ENCODE peak calls at places on chromosome 15, in eight cellular contexts. K is OCI-LY7, R is GM23248, M is neural progenitor cell, S is PC-3, W is hepatocyte, A is MM.1S, P is SK-N-SH. O is an unnamed sample.

GRCh38 chr15:26048669-26049068 is 185.5 kb upstream of the ATP10A start:
- DNase-seq in K (no peak), R (no peak), M (no peak), S (no peak), W (no peak), A (no peak), P (no peak), O (no peak)

GRCh38 chr15:42921049-42921731 is 612 bp upstream of the TTBK2 start:
- DNase-seq in K (peak), R (peak), M (peak), S (no peak), W (peak), A (peak), P (peak), O (peak)

GRCh38 chr15:57112178-57112577 is 193.7 kb downstream of the TCF12 start:
- DNase-seq in K (no peak), R (no peak), M (no peak), S (no peak), W (no peak), A (no peak), P (no peak), O (peak)

GRCh38 chr15:41286665-41287333 is 45.6 kb downstream of the OIP5 start:
- DNase-seq in K (no peak), R (peak), M (no peak), S (peak), W (no peak), A (no peak), P (no peak), O (no peak)

GRCh38 chr15:84598250-84598649 is 2.6 kb upstream of the ZSCAN2 start:
- DNase-seq in K (peak), R (no peak), M (peak), S (no peak), W (no peak), A (peak), P (no peak), O (peak)

GRCh38 chr15:98626153-98626552 is 22.2 kb upstream of the IGF1R start:
- DNase-seq in K (no peak), R (no peak), M (no peak), S (no peak), W (no peak), A (no peak), P (no peak), O (no peak)

GRCh38 chr15:93109370-93110105 is 20.5 kb upstream of the RGMA start:
- DNase-seq in K (no peak), R (no peak), M (peak), S (no peak), W (peak), A (no peak), P (no peak), O (peak)

GRCh38 chr15:81398910-81399551 is 25.0 kb upstream of the TMC3 start:
- DNase-seq in K (no peak), R (peak), M (no peak), S (peak), W (peak), A (no peak), P (no peak), O (no peak)

GRCh38 chr15:41435037-41435786 is 18.3 kb downstream of the RTF1 start:
- DNase-seq in K (no peak), R (no peak), M (no peak), S (no peak), W (no peak), A (no peak), P (no peak), O (no peak)

GRCh38 chr15:51114437-51115119 is 19.9 kb upstream of the TNFAIP8L3 start:
- DNase-seq in K (no peak), R (peak), M (no peak), S (no peak), W (no peak), A (no peak), P (no peak), O (no peak)

GRCh38 chr15:44193651-44194396 is 1.2 kb downstream of the FRMD5 start:
- DNase-seq in K (no peak), R (peak), M (peak), S (peak), W (peak), A (peak), P (peak), O (peak)

GRCh38 chr15:59691194-59691805 is 2.2 kb upstream of the BNIP2 start:
- DNase-seq in K (peak), R (peak), M (peak), S (peak), W (peak), A (peak), P (peak), O (peak)

GRCh38 chr15:59327942-59328341 is 44.7 kb downstream of the MYO1E start:
- DNase-seq in K (no peak), R (no peak), M (no peak), S (no peak), W (no peak), A (no peak), P (no peak), O (no peak)

GRCh38 chr15:101017041-101017754 is 98.0 kb downstream of the LRRK1 start:
- DNase-seq in K (peak), R (no peak), M (peak), S (peak), W (no peak), A (no peak), P (no peak), O (peak)

GRCh38 chr15:68986292-68986691 is 28.2 kb upstream of the NOX5 start:
- DNase-seq in K (no peak), R (no peak), M (no peak), S (no peak), W (no peak), A (no peak), P (no peak), O (no peak)

GRCh38 chr15:70257573-70258220 is 160.0 kb upstream of the TLE3 start:
- DNase-seq in K (peak), R (no peak), M (no peak), S (no peak), W (no peak), A (peak), P (no peak), O (no peak)

GRCh38 chr15:37682304-37682703 is 252.1 kb upstream of the TMCO5A start:
- DNase-seq in K (peak), R (peak), M (peak), S (peak), W (no peak), A (no peak), P (no peak), O (peak)

GRCh38 chr15:82692171-82692570 is 17.5 kb downstream of the AP3B2 start:
- DNase-seq in K (no peak), R (no peak), M (no peak), S (no peak), W (no peak), A (no peak), P (no peak), O (no peak)

GRCh38 chr15:94052711-94053110 is 178.7 kb upstream of the MCTP2 start:
- DNase-seq in K (no peak), R (no peak), M (peak), S (no peak), W (no peak), A (no peak), P (no peak), O (no peak)

GRCh38 chr15:71743861-71744382 is 66.4 kb upstream of the NR2E3 start:
- DNase-seq in K (peak), R (peak), M (peak), S (peak), W (peak), A (peak), P (peak), O (peak)

GRCh38 chr15:29612701-29613100 is 209.6 kb downstream of the TJP1 start:
- DNase-seq in K (no peak), R (peak), M (no peak), S (no peak), W (peak), A (no peak), P (no peak), O (peak)

GRCh38 chr15:78951841-78952238 is 7.0 kb upstream of the CTSH start:
- DNase-seq in K (no peak), R (no peak), M (no peak), S (peak), W (peak), A (no peak), P (no peak), O (no peak)

GRCh38 chr15:52150878-52151277 is 38.3 kb upstream of the BCL2L10 start:
- DNase-seq in K (no peak), R (no peak), M (no peak), S (no peak), W (no peak), A (no peak), P (no peak), O (no peak)

GRCh38 chr15:95442107-95442719 is 888.3 kb upstream of the NR2F2 start:
- DNase-seq in K (no peak), R (no peak), M (no peak), S (no peak), W (no peak), A (no peak), P (no peak), O (no peak)

GRCh38 chr15:56428821-56429458 is 36.0 kb downstream of the MNS1 start:
- DNase-seq in K (peak), R (peak), M (peak), S (peak), W (peak), A (peak), P (peak), O (peak)

GRCh38 chr15:35007397-35007796 is 19.3 kb upstream of the ZNF770 start:
- DNase-seq in K (no peak), R (no peak), M (no peak), S (no peak), W (no peak), A (no peak), P (no peak), O (no peak)

GRCh38 chr15:101020451-101020850 is 101.3 kb downstream of the LRRK1 start:
- DNase-seq in K (no peak), R (no peak), M (no peak), S (no peak), W (no peak), A (no peak), P (no peak), O (no peak)

GRCh38 chr15:100692259-100692658 is 89.9 kb downstream of the ASB7 start:
- DNase-seq in K (no peak), R (peak), M (no peak), S (no peak), W (no peak), A (no peak), P (no peak), O (no peak)

GRCh38 chr15:90360746-90361145 is 8.7 kb downstream of the ZNF774 start:
- DNase-seq in K (no peak), R (no peak), M (no peak), S (no peak), W (no peak), A (no peak), P (no peak), O (no peak)

GRCh38 chr15:90362936-90363212 is 10.8 kb downstream of the ZNF774 start:
- DNase-seq in K (no peak), R (peak), M (no peak), S (peak), W (peak), A (no peak), P (no peak), O (no peak)

GRCh38 chr15:90365414-90366055 is 13.5 kb downstream of the ZNF774 start:
- DNase-seq in K (no peak), R (no peak), M (no peak), S (no peak), W (no peak), A (no peak), P (no peak), O (no peak)

GRCh38 chr15:90367578-90367977 is 15.5 kb downstream of the ZNF774 start:
- DNase-seq in K (no peak), R (peak), M (no peak), S (no peak), W (no peak), A (no peak), P (no peak), O (no peak)

GRCh38 chr15:90364251-90364650 is 12.2 kb downstream of the ZNF774 start:
- DNase-seq in K (no peak), R (peak), M (no peak), S (peak), W (no peak), A (no peak), P (no peak), O (no peak)
- TF ChIP-seq EZH2phosphoT487 in K (no peak), R (no peak), M (no peak), S (no peak), W (no peak), A (no peak), P (no peak), O (no peak)

DNA sequence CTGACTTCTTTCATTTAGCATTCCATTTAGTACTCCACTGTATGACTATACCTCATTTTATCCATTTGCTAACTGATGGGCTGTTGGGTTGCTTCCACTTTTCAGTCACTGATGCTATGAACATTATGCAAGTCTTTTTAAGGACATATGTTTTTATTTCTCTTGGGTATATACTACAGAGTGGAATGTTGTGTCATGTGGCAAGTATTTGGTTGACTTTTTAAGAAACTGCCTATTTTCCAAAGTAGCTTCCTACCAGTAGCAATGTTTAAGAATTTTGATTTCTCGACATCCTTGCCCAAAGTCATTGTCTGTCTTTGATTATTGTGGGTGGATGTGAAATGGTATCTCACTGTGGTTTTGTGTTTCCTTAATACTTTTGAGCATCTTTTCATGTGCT is 110.1 kb upstream of the TPM1 start:
- DNase-seq in K (no peak), R (peak), M (no peak), S (no peak), W (no peak), A (no peak), P (no peak), O (no peak)
- H3K27ac ChIP-seq in K (no peak), R (peak), M (no peak), S (no peak), W (no peak), A (no peak), P (peak), O (no peak)

GRCh38 chr15:64046347-64047153 is at the start of gene DAPK2:
- DNase-seq in K (peak), R (peak), M (peak), S (peak), W (peak), A (peak), P (peak), O (peak)
- H3K4me3 ChIP-seq in K (peak), R (peak), M (peak), S (peak), W (peak), A (peak), P (peak), O (peak)

DNA sequence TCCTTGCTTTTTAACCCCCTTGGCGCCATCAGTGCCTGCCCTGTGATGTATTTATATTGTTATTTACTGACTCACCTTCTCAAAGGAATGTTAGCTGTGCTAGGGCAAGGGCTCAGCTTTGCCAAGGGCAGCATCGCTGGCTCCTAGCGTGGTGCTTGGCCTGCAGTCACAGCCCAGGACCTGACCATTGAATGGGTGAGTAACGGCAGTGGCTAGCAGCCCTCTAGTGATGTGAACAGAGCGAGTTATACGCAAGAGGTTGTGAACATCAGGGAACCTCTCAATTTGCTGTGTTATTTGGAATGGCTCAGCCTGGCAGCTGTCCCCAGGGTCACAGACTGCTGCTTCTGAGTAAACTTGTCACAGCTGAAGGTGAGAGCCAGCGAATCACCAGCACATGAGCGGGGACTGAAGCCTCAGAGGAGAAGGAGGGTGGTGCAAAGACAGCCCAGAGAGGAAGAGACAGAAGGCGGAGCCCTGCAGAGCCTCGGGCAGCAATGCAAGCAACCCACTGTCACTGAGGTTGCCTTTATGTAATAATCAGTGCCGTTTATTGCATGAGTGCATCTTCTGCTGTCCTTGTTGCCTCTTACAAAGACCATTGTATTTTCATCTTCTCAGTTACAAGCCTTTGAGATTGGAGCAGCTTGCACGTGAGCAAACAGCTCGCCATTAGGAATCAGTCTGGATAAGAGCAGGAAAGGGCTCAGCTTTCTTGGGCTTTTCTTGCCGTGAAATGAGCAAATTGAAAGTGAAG is 158.3 kb downstream of the SLCO3A1 start:
- DNase-seq in K (peak), R (peak), M (no peak), S (peak), W (no peak), A (no peak), P (no peak), O (peak)
- TF ChIP-seq EZH2phosphoT487 in K (no peak), R (no peak), M (no peak), S (no peak), W (no peak), A (no peak), P (no peak), O (no peak)